ENCODE peak calls at places on chromosomes 16 and 17, in eight cellular contexts. W, E, Z, F, Q, L, M and Y are unnamed samples.

GRCh38 chr16:51095114-51095872 is 55.8 kb downstream of the SALL1 start:
- DNase-seq in W (no peak), E (no peak), Z (no peak), F (no peak), Q (no peak), L (no peak), M (no peak), Y (no peak)

GRCh38 chr17:33267279-33267790 is 25.8 kb downstream of the ASIC2 start:
- DNase-seq in W (no peak), E (no peak), Z (no peak), F (peak; percentile 79), Q (no peak), L (no peak), M (no peak), Y (no peak)

GRCh38 chr17:75861927-75862317 is 6.8 kb upstream of the WBP2 start:
- DNase-seq in W (no peak), E (no peak), Z (no peak), F (no peak), Q (no peak), L (no peak), M (peak; percentile 79), Y (no peak)

GRCh38 chr16:68356249-68356918 is 45.6 kb downstream of the PRMT7 start:
- DNase-seq in W (no peak), E (peak; percentile 55), Z (peak; percentile 93), F (no peak), Q (no peak), L (no peak), M (no peak), Y (peak; percentile 45)

GRCh38 chr17:44200478-44201155 is 933 bp upstream of the ATXN7L3 start:
- DNase-seq in W (no peak), E (no peak), Z (peak; percentile 47), F (no peak), Q (no peak), L (no peak), M (no peak), Y (no peak)

GRCh38 chr17:61234102-61234750 is 165.4 kb upstream of the TBX2 start:
- DNase-seq in W (no peak), E (no peak), Z (peak; percentile 58), F (no peak), Q (no peak), L (no peak), M (no peak), Y (no peak)

GRCh38 chr17:3385869-3386816 is at the start of gene OR3A2:
- DNase-seq in W (no peak), E (no peak), Z (no peak), F (no peak), Q (no peak), L (no peak), M (no peak), Y (no peak)

GRCh38 chr17:80704381-80704819 is 159.8 kb downstream of the RPTOR start:
- DNase-seq in W (peak; percentile 41), E (no peak), Z (no peak), F (no peak), Q (no peak), L (no peak), M (no peak), Y (no peak)

GRCh38 chr17:72622661-72623433 is 469.6 kb downstream of the SLC39A11 start:
- DNase-seq in W (no peak), E (no peak), Z (no peak), F (no peak), Q (no peak), L (no peak), M (no peak), Y (no peak)